ENCODE peak calls at places on chromosome X, in nine cellular contexts. S is mesenchymal stem cell, C is cardiac muscle cell, O is RWPE1, H is HCT116, V is thoracic aorta, U is Peyer's patch, G is esophagus muscularis mucosa, N is psoas muscle. T is an unnamed sample.

GRCh38 chrX:50814701-50815476 is 895 bp upstream of the SHROOM4 start:
- DNase-seq in U (peak; percentile 55), H (no peak), S (peak; percentile 68), O (no peak), V (no peak), C (no peak), G (no peak), N (peak; percentile 12), T (no peak)

GRCh38 chrX:77628294-77629025 is 157.6 kb downstream of the ATRX start:
- DNase-seq in V (no peak), N (no peak), G (no peak), U (no peak), S (no peak), H (no peak), O (no peak), C (no peak), T (no peak)

GRCh38 chrX:123830309-123830708 is 29.5 kb upstream of the XIAP start:
- DNase-seq in H (no peak), G (no peak), S (no peak), U (peak; percentile 80), N (no peak), V (no peak), O (peak; percentile 67), C (no peak), T (peak; percentile 81)

GRCh38 chrX:137747231-137747630 is 181.3 kb downstream of the ZIC3 start:
- DNase-seq in U (no peak), H (no peak), O (no peak), C (no peak), S (no peak), N (no peak), V (no peak), G (no peak), T (no peak)

GRCh38 chrX:65596270-65596669 is 61.7 kb upstream of the LAS1L start:
- DNase-seq in U (peak; percentile 77), S (peak; percentile 75), N (no peak), G (no peak), H (no peak), C (no peak), V (no peak), O (no peak), T (peak; percentile 34)

GRCh38 chrX:136194546-136194945 is 47.2 kb downstream of the FHL1 start:
- DNase-seq in H (no peak), U (no peak), C (no peak), G (no peak), N (no peak), V (no peak), O (no peak), S (no peak), T (no peak)

GRCh38 chrX:27086221-27086620 is 376.9 kb downstream of the PPP4R3C start:
- DNase-seq in H (no peak), N (no peak), G (no peak), C (no peak), O (no peak), V (no peak), U (no peak), S (no peak), T (peak; percentile 13)

GRCh38 chrX:151596282-151596681 is 32.8 kb downstream of the PASD1 start:
- DNase-seq in V (no peak), S (no peak), G (no peak), O (no peak), U (no peak), H (no peak), C (no peak), N (no peak), T (no peak)

GRCh38 chrX:57900961-57901360 is 9.3 kb downstream of the ZXDA start:
- DNase-seq in V (no peak), H (no peak), C (no peak), N (no peak), U (no peak), S (no peak), O (no peak), G (no peak), T (no peak)

GRCh38 chrX:124540474-124540873 is 194.1 kb downstream of the SH2D1A start:
- DNase-seq in G (no peak), U (no peak), O (peak; percentile 28), V (no peak), S (no peak), C (no peak), N (no peak), H (no peak), T (peak; percentile 26)

GRCh38 chrX:95764972-95765451 is 919.6 kb upstream of the DIAPH2 start:
- DNase-seq in U (no peak), S (peak; percentile 32), O (peak; percentile 2), N (no peak), V (no peak), C (peak; percentile 75), H (no peak), G (no peak), T (no peak)

GRCh38 chrX:137194164-137194563 is 160.4 kb upstream of the GPR101 start:
- DNase-seq in U (no peak), O (no peak), N (no peak), H (peak; percentile 16), G (no peak), C (peak; percentile 49), V (no peak), S (no peak), T (peak; percentile 1)

GRCh38 chrX:34300871-34301270 is 168.8 kb upstream of the FAM47A start:
- DNase-seq in C (peak; percentile 74), O (peak; percentile 1), S (peak; percentile 39), U (peak; percentile 45), N (no peak), V (no peak), H (peak; percentile 0), G (no peak), T (peak; percentile 13)

GRCh38 chrX:68487924-68488323 is 10.9 kb upstream of the YIPF6 start:
- DNase-seq in G (no peak), U (no peak), C (no peak), N (no peak), H (no peak), S (no peak), O (no peak), V (no peak), T (no peak)

GRCh38 chrX:13695601-13696115 is 6.7 kb downstream of the RAB9A start:
- DNase-seq in U (no peak), V (no peak), S (no peak), C (no peak), G (no peak), O (no peak), N (no peak), H (no peak), T (no peak)

GRCh38 chrX:13692771-13693231 is 3.9 kb downstream of the RAB9A start:
- DNase-seq in V (no peak), N (no peak), U (no peak), G (no peak), O (no peak), S (no peak), H (peak; percentile 31), C (no peak), T (no peak)

GRCh38 chrX:13693341-13693871 is 4.5 kb downstream of the RAB9A start:
- DNase-seq in H (no peak), C (no peak), O (peak; percentile 41), U (no peak), N (no peak), V (no peak), G (no peak), S (no peak), T (no peak)

GRCh38 chrX:13694983-13695382 is 6.1 kb downstream of the RAB9A start:
- DNase-seq in S (no peak), V (no peak), H (no peak), G (no peak), N (no peak), C (no peak), U (no peak), O (no peak), T (no peak)

DNA sequence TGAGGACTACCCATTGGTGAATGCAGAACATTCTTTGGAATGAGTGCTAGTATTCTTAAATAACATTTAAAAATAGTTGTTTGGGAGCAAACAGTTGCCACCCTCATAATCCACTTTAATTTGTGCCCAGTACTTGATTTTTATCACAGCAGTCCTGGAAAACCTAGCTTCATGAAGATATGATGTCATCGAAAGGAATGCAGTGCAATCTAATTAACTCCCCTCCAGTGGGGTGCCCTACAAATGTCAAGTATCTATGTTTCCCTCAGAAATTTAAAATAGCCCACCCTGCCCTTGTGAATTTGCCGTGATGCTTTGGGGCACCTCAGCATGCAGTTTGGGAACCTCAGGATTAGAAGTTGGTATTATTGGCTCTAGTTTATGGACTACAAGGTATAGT is 5.4 kb downstream of the RAB9A start:
- DNase-seq in V (no peak), O (no peak), C (no peak), G (no peak), H (no peak), N (no peak), S (peak; percentile 6), U (no peak), T (no peak)
- H3K27ac ChIP-seq in V (peak overlapping the region; percentile 5), O (no peak overlapping the region), C (no peak overlapping the region), G (no peak overlapping the region), H (no peak overlapping the region), N (peak overlapping the region; percentile 53), S (no peak overlapping the region), U (no peak overlapping the region), T (no peak overlapping the region)

GRCh38 chrX:46310815-46311497 is 234.3 kb downstream of the ZNF674 start:
- DNase-seq in S (no peak), N (no peak), G (no peak), H (no peak), O (no peak), V (no peak), C (no peak), U (no peak), T (peak; percentile 59)
- H3K27ac ChIP-seq in S (no peak overlapping the region), N (no peak overlapping the region), G (no peak overlapping the region), H (no peak overlapping the region), O (no peak overlapping the region), V (peak overlapping the region; percentile 15), C (no peak overlapping the region), U (no peak overlapping the region), T (peak overlapping the region; percentile 21)

GRCh38 chrX:134634691-134635090 is 23.6 kb downstream of the PLAC1 start:
- DNase-seq in V (no peak), S (peak; percentile 33), C (no peak), G (no peak), O (no peak), H (no peak), U (no peak), N (no peak), T (no peak)

GRCh38 chrX:134633832-134634231 is 24.4 kb downstream of the PLAC1 start:
- DNase-seq in O (no peak), C (no peak), N (no peak), H (no peak), S (no peak), U (no peak), V (no peak), G (no peak), T (no peak)

GRCh38 chrX:134628663-134629062 is 29.6 kb downstream of the PLAC1 start:
- DNase-seq in H (no peak), V (no peak), N (no peak), U (no peak), C (peak; percentile 55), S (no peak), G (no peak), O (no peak), T (no peak)

GRCh38 chrX:134631404-134632346 is 26.6 kb downstream of the PLAC1 start:
- DNase-seq in N (peak; percentile 26), V (no peak), H (no peak), O (no peak), C (no peak), G (peak; percentile 90), S (peak; percentile 79), U (peak; percentile 48), T (no peak)

GRCh38 chrX:134632386-134632785 is 25.9 kb downstream of the PLAC1 start:
- DNase-seq in C (no peak), V (no peak), G (no peak), H (no peak), U (no peak), O (no peak), N (no peak), S (no peak), T (no peak)
- H3K27ac ChIP-seq in C (no peak overlapping the region), V (no peak overlapping the region), G (no peak overlapping the region), H (no peak overlapping the region), U (no peak overlapping the region), O (no peak overlapping the region), N (peak overlapping the region; percentile 66), S (no peak overlapping the region), T (no peak overlapping the region)

GRCh38 chrX:108126661-108127060 is 35.1 kb downstream of the ATG4A start:
- DNase-seq in S (peak; percentile 19), C (no peak), V (no peak), H (no peak), U (no peak), G (no peak), N (no peak), O (no peak), T (no peak)
- H3K27ac ChIP-seq in S (no peak overlapping the region), C (peak overlapping the region; percentile 30), V (no peak overlapping the region), H (no peak overlapping the region), U (no peak overlapping the region), G (no peak overlapping the region), N (no peak overlapping the region), O (no peak overlapping the region), T (no peak overlapping the region)

T was measured in foreskin keratinocyte.